ENCODE peak calls at places on chromosome 1, in four cellular contexts. A is OCI-LY7, H is H9, N is coronary artery. X is an unnamed sample.

GRCh38 chr1:52567943-52568342 is 15.1 kb upstream of the TUT4 start:
- DNase-seq in A (no peak), H (no peak), N (no peak), X (no peak)

GRCh38 chr1:43554444-43554992 is 23.8 kb downstream of the PTPRF start:
- DNase-seq in A (peak; percentile 50), H (peak; percentile 61), N (no peak), X (no peak)

GRCh38 chr1:116533425-116533820 is 37.4 kb downstream of the CD58 start:
- DNase-seq in A (no peak), H (no peak), N (no peak), X (no peak)

GRCh38 chr1:205284420-205285144 is 37.0 kb downstream of the NUAK2 start:
- DNase-seq in A (peak; percentile 92), H (peak; percentile 97), N (peak; percentile 81), X (peak; percentile 78)

GRCh38 chr1:82485591-82486369 is 685.0 kb downstream of the ADGRL2 start:
- DNase-seq in A (no peak), H (peak; percentile 67), N (no peak), X (no peak)

GRCh38 chr1:37169241-37169640 is 134.9 kb upstream of the GRIK3 start:
- DNase-seq in A (no peak), H (no peak), N (no peak), X (no peak)

GRCh38 chr1:8684590-8684989 is 132.8 kb downstream of the RERE start:
- DNase-seq in A (no peak), H (no peak), N (no peak), X (no peak)

GRCh38 chr1:14598498-14599172 is at the start of gene KAZN:
- DNase-seq in A (no peak), H (peak; percentile 78), N (no peak), X (peak; percentile 34)

GRCh38 chr1:89454845-89455521 is 69.6 kb upstream of the LRRC8B start:
- DNase-seq in A (peak; percentile 59), H (no peak), N (no peak), X (peak; percentile 40)

GRCh38 chr1:94324168-94324544 is 86.8 kb upstream of the ARHGAP29 start:
- DNase-seq in A (no peak), H (no peak), N (no peak), X (no peak)

GRCh38 chr1:35475356-35475755 is 81.8 kb downstream of the KIAA0319L start:
- DNase-seq in A (no peak), H (no peak), N (no peak), X (no peak)

DNA sequence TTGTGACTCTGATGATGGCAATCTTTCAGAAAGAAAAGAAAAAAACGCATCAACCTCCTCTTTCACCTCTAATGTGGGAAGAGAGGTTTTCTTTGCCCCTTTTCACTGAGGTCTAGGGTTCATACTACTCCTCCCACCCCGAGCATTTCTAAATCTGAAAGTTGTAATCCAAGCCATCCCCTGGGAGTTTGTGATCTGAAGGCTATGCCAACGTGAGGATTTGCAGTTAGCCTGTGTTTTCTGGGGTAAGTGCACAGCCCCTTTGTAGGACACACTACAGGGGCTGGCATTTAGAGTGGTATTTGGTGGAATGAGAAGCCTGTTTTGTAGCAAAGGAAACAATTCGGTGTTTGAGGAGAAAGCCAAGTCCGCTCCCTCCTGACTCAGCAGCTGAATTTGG is 1.8 kb downstream of the PCP4L1 start:
- DNase-seq in A (no peak), H (no peak), N (no peak), X (no peak)
- TF ChIP-seq CTCF in A (no peak), H (no peak), N (no peak), X (no peak)

DNA sequence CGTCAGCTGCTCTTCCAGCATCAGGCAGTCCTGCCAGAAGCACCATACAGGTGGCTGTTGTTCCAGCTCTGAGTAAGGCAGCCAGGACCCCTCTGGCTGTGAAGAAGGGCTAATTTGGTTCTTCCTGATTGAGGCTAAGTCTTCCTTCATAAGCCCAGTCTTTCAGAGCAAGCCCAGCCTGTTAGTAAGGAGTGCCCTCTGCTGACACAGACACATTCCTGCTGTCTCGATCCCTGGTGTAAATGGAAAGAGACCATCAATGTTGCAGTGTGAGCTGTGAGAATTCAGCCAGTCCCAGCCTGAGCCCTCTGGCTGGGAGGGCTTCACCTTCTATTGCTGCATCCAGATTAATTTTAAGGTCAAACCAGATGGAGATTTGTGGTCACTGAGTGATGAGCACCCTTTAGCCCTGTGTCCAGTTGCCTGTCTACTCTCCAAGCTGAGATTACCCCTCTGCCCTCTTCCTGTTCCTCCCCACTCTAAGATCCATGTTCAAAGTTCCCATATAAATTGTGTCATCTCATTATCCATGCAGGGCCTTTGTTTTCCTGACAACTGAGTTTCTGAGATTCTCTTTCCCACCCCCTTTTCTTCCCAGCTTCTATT is 44.8 kb upstream of the KIRREL1 start:
- DNase-seq in A (peak; percentile 84), H (peak; percentile 78), N (no peak), X (peak; percentile 27)
- TF ChIP-seq CTCF in A (peak; percentile 90), H (peak; percentile 91), N (no peak), X (peak; percentile 60)

GRCh38 chr1:27135920-27136551 is 18.9 kb downstream of the SLC9A1 start:
- DNase-seq in A (peak; percentile 38), H (peak; percentile 64), N (no peak), X (peak; percentile 45)
- TF ChIP-seq CTCF in A (peak; percentile 67), H (peak; percentile 59), N (no peak), X (no peak)

DNA sequence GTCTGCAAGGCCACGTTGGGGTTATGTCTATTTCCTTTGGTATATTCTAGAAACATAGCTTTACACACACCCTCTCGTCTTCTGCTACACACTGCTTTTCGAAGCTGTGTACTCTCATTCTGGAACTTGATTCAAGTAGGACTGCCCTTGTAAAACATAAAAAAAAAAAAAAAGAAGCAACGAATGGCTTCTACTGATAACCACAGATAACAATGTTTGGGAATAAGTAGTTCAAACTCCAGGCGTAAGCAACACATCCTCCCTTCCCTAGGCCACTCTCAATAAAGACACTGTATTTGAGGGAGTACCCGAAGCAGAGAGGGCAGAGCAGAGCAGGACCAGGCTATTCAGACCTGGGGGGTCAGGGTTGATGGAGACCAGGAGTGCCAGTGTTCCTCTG is 496.7 kb downstream of the MATN1 start:
- DNase-seq in A (no peak), H (no peak), N (no peak), X (no peak)
- TF ChIP-seq CTCF in A (no peak), H (no peak), N (no peak), X (no peak)

GRCh38 chr1:1799716-1800115 is 21.4 kb upstream of the NADK start:
- DNase-seq in A (no peak), H (no peak), N (no peak), X (peak; percentile 87)

GRCh38 chr1:1797731-1798341 is 19.6 kb upstream of the NADK start:
- DNase-seq in A (peak; percentile 21), H (no peak), N (no peak), X (no peak)

GRCh38 chr1:1796466-1796865 is 18.2 kb upstream of the NADK start:
- DNase-seq in A (peak; percentile 43), H (no peak), N (no peak), X (no peak)

GRCh38 chr1:1793481-1794244 is 15.4 kb upstream of the NADK start:
- DNase-seq in A (no peak), H (no peak), N (no peak), X (no peak)

GRCh38 chr1:1794999-1795398 is 16.7 kb upstream of the NADK start:
- DNase-seq in A (no peak), H (peak; percentile 39), N (no peak), X (no peak)
- TF ChIP-seq CTCF in A (peak; percentile 15), H (peak; percentile 23), N (no peak), X (no peak)

GRCh38 chr1:63454269-63454668 is 68.8 kb downstream of the ITGB3BP start:
- DNase-seq in A (no peak), H (no peak), N (no peak), X (no peak)
- TF ChIP-seq CTCF in A (peak; percentile 58), H (peak; percentile 56), N (no peak), X (peak; percentile 3)

DNA sequence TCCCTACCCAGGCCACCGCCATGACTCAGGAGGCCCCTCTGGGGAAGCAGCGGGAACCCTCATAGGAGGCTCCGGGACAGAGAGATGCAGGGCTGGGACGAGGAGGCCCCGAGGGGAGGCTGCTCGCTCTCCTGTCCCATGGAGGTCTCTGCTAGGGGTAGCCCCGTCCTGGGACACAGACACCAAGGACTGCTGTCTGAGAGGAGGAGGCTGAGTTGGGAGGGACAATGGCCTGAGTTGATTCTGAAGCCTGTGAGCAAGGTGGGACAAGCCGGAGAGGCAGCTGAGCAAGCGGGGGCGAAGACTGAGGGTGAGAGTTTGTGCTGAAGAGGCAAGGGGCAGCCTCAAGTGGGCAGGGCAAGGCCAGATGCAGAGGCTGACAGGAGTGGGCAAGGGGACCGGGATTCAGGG is 17.4 kb downstream of the SLC27A3 start:
- DNase-seq in A (no peak), H (peak; percentile 30), N (no peak), X (peak; percentile 20)
- TF ChIP-seq CTCF in A (no peak), H (no peak), N (no peak), X (no peak)

GRCh38 chr1:12276225-12276624 is 46.4 kb downstream of the VPS13D start:
- DNase-seq in A (no peak), H (peak; percentile 69), N (no peak), X (no peak)
- TF ChIP-seq CTCF in A (no peak), H (peak; percentile 84), N (no peak), X (no peak)

GRCh38 chr1:86146566-86146965 is 10.0 kb downstream of the COL24A1 start:
- DNase-seq in A (no peak), H (no peak), N (no peak), X (no peak)
- TF ChIP-seq CTCF in A (peak; percentile 56), H (peak; percentile 29), N (no peak), X (no peak)

DNA sequence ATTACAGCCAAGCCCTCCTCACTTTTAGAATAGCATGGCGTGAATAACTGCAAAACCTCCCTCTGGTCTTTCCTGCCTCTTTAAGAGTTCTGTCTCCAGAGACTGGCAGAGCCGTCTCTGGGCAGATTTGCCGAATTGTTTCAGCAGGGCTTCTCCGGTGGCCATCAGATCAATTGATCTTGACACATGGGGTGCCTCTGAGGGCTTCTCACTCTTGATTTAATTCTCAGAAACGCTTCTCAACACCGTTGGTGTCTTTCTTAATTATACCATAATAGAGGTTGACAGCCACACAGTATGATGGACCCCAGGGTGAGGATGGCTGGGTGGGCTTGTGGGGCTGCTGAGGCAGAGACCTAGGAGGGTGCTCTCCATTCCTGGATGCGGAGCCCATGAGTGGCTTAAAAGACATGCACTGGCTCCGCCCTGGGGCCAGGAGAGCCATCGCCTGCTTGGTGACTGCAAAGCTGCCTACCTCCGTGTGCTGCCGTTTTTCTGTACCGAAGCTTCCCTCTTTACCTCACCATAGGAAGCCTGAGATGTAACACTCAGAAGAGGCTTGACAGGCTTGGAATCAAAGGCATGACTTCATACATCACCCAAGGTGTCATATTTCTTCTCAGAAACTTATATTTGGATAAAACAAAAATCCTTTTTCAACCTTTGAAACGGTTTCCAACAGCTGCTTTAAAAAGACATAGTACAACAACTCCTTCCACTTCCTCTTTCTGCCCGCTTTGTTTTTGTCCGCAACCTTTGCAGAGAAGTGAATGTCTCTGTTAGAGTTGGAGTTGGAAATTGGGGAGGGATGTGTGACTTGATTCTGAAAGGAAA is 82.9 kb downstream of the GALNT2 start:
- DNase-seq in A (peak; percentile 82), H (no peak), N (no peak), X (peak; percentile 64)
- TF ChIP-seq CTCF in A (peak; percentile 41), H (no peak), N (no peak), X (peak; percentile 9)